ENCODE peak calls at places on chromosome 1, in seven cellular contexts. One of them, this sample, is unnamed. For H3K4me1, the result is how much of the 10 kb centered on the place peaks cover.

GRCh38 chr1:170518965-170519364 is 13.0 kb upstream of the GORAB start:
- DNase-seq in Panc1: no peak
- DNase-seq in transverse colon: no peak
- DNase-seq in tibial artery: no peak
- DNase-seq in uterus: no peak
- DNase-seq in colonic mucosa: no peak
- DNase-seq in body of pancreas: no peak
- DNase-seq in this sample: no peak

GRCh38 chr1:167145965-167146364 is 52.1 kb downstream of the STYXL2 start:
- DNase-seq in tibial artery: no peak
- DNase-seq in uterus: no peak
- DNase-seq in transverse colon: no peak
- DNase-seq in colonic mucosa: no peak
- DNase-seq in body of pancreas: no peak
- DNase-seq in Panc1: no peak
- DNase-seq in this sample: no peak

GRCh38 chr1:66357478-66358197 is 176.3 kb upstream of the SGIP1 start:
- DNase-seq in tibial artery: no peak
- DNase-seq in transverse colon: no peak
- DNase-seq in Panc1: no peak
- DNase-seq in colonic mucosa: no peak
- DNase-seq in uterus: no peak
- DNase-seq in body of pancreas: no peak
- DNase-seq in this sample: no peak

GRCh38 chr1:18666317-18666920 is 35.8 kb downstream of the PAX7 start:
- DNase-seq in tibial artery: no peak
- DNase-seq in Panc1: no peak
- DNase-seq in colonic mucosa: peak
- DNase-seq in transverse colon: peak
- DNase-seq in uterus: no peak
- DNase-seq in body of pancreas: no peak
- DNase-seq in this sample: no peak

GRCh38 chr1:147072371-147073061 is 99.8 kb downstream of the PRKAB2 start:
- DNase-seq in Panc1: no peak
- DNase-seq in colonic mucosa: no peak
- DNase-seq in uterus: no peak
- DNase-seq in body of pancreas: no peak
- DNase-seq in transverse colon: no peak
- DNase-seq in tibial artery: no peak
- DNase-seq in this sample: peak

GRCh38 chr1:90198616-90199015 is 203.7 kb downstream of the ZNF326 start:
- DNase-seq in transverse colon: no peak
- DNase-seq in tibial artery: no peak
- DNase-seq in colonic mucosa: no peak
- DNase-seq in Panc1: no peak
- DNase-seq in body of pancreas: no peak
- DNase-seq in uterus: no peak
- DNase-seq in this sample: no peak

GRCh38 chr1:218330043-218330623 is 15.0 kb upstream of the TGFB2 start:
- DNase-seq in colonic mucosa: no peak
- DNase-seq in body of pancreas: no peak
- DNase-seq in Panc1: peak
- DNase-seq in tibial artery: no peak
- DNase-seq in uterus: no peak
- DNase-seq in transverse colon: no peak
- DNase-seq in this sample: peak

GRCh38 chr1:237961710-237962109 is 71.0 kb upstream of the ZP4 start:
- DNase-seq in tibial artery: no peak
- DNase-seq in body of pancreas: no peak
- DNase-seq in uterus: no peak
- DNase-seq in Panc1: no peak
- DNase-seq in transverse colon: no peak
- DNase-seq in colonic mucosa: no peak
- DNase-seq in this sample: no peak

GRCh38 chr1:224259986-224260385 is 70.0 kb downstream of the NVL start:
- DNase-seq in colonic mucosa: no peak
- DNase-seq in transverse colon: no peak
- DNase-seq in body of pancreas: no peak
- DNase-seq in tibial artery: no peak
- DNase-seq in uterus: no peak
- DNase-seq in Panc1: no peak
- DNase-seq in this sample: no peak

GRCh38 chr1:209733409-209734192 is 22.3 kb upstream of the TRAF3IP3 start:
- DNase-seq in Panc1: no peak
- DNase-seq in transverse colon: no peak
- DNase-seq in uterus: no peak
- DNase-seq in tibial artery: no peak
- DNase-seq in colonic mucosa: no peak
- DNase-seq in body of pancreas: no peak
- DNase-seq in this sample: no peak

GRCh38 chr1:16158025-16158424 is 2.2 kb upstream of the EPHA2 start:
- DNase-seq in body of pancreas: no peak
- DNase-seq in uterus: no peak
- DNase-seq in transverse colon: no peak
- DNase-seq in colonic mucosa: no peak
- DNase-seq in tibial artery: no peak
- DNase-seq in Panc1: no peak
- DNase-seq in this sample: no peak

GRCh38 chr1:16158993-16159831 is 3.3 kb upstream of the EPHA2 start:
- DNase-seq in transverse colon: peak
- DNase-seq in Panc1: no peak
- DNase-seq in colonic mucosa: peak
- DNase-seq in body of pancreas: no peak
- DNase-seq in uterus: no peak
- DNase-seq in tibial artery: no peak
- DNase-seq in this sample: no peak

GRCh38 chr1:16153999-16154673 is 1.7 kb downstream of the EPHA2 start:
- DNase-seq in Panc1: no peak
- DNase-seq in tibial artery: no peak
- DNase-seq in colonic mucosa: no peak
- DNase-seq in body of pancreas: no peak
- DNase-seq in transverse colon: no peak
- DNase-seq in uterus: no peak
- DNase-seq in this sample: no peak

GRCh38 chr1:16155537-16156410 is at the start of gene EPHA2:
- DNase-seq in uterus: peak
- DNase-seq in Panc1: no peak
- DNase-seq in tibial artery: peak
- DNase-seq in colonic mucosa: peak
- DNase-seq in body of pancreas: peak
- DNase-seq in transverse colon: peak
- DNase-seq in this sample: peak

DNA sequence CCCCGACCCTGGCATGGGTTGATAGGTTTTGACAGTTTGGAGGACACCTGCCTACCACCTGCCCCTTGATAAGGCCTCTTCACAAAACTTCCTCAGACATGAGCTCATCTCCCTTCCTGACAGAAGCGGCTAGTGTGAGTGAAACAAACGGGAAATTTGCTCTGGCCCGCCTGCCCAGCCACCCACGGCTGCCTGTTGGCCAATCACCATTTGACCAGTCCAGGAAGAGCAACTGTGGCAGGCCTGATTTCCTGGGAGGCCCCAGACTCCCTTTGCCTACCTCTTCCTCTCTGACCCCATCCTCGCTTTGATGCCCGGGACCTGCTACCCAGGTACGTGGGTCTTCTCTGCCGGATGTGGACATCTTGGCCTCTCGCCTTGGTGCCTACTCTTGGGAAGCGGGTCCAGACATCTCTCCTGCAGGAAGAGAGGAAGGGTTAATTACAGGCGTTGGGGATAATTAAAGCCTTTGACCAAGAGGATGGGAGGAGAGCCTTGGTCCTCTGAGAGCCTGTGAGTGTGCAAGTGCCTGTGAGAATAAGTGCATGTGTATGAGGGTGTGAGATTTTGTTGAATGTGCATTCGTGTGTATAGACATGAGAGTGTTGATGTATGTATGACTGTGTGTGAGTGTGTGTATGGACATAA is 1.1 kb upstream of the EPHA2 start:
- DNase-seq in body of pancreas: no peak
- DNase-seq in tibial artery: no peak
- DNase-seq in colonic mucosa: no peak
- DNase-seq in uterus: no peak
- DNase-seq in Panc1: no peak
- DNase-seq in transverse colon: no peak
- DNase-seq in this sample: peak
- H3K4me3 ChIP-seq in body of pancreas: no peak
- H3K4me3 ChIP-seq in tibial artery: no peak
- H3K4me3 ChIP-seq in colonic mucosa: no peak
- H3K4me3 ChIP-seq in uterus: no peak
- H3K4me3 ChIP-seq in Panc1: peak
- H3K4me3 ChIP-seq in transverse colon: no peak
- H3K4me3 ChIP-seq in this sample: no peak

GRCh38 chr1:25773441-25774125 is 26.4 kb upstream of the SELENON start:
- DNase-seq in colonic mucosa: peak
- DNase-seq in body of pancreas: peak
- DNase-seq in tibial artery: no peak
- DNase-seq in Panc1: no peak
- DNase-seq in uterus: no peak
- DNase-seq in transverse colon: peak
- DNase-seq in this sample: peak

GRCh38 chr1:25774921-25775774 is 24.8 kb upstream of the SELENON start:
- DNase-seq in transverse colon: peak
- DNase-seq in Panc1: no peak
- DNase-seq in colonic mucosa: no peak
- DNase-seq in tibial artery: no peak
- DNase-seq in uterus: no peak
- DNase-seq in body of pancreas: no peak
- DNase-seq in this sample: no peak

GRCh38 chr1:25772692-25773245 is 27.2 kb upstream of the SELENON start:
- DNase-seq in body of pancreas: no peak
- DNase-seq in colonic mucosa: no peak
- DNase-seq in tibial artery: no peak
- DNase-seq in transverse colon: no peak
- DNase-seq in Panc1: no peak
- DNase-seq in uterus: no peak
- DNase-seq in this sample: no peak

GRCh38 chr1:25772164-25772563 is 27.8 kb upstream of the SELENON start:
- DNase-seq in tibial artery: no peak
- DNase-seq in Panc1: no peak
- DNase-seq in body of pancreas: peak
- DNase-seq in uterus: no peak
- DNase-seq in colonic mucosa: no peak
- DNase-seq in transverse colon: no peak
- DNase-seq in this sample: no peak

GRCh38 chr1:25774206-25774804 is 25.7 kb upstream of the SELENON start:
- DNase-seq in body of pancreas: no peak
- DNase-seq in uterus: no peak
- DNase-seq in Panc1: no peak
- DNase-seq in transverse colon: no peak
- DNase-seq in tibial artery: no peak
- DNase-seq in colonic mucosa: no peak
- DNase-seq in this sample: no peak
- H3K4me1 ChIP-seq in body of pancreas: half or more
- H3K4me1 ChIP-seq in uterus: under half
- H3K4me1 ChIP-seq in Panc1: under half
- H3K4me1 ChIP-seq in transverse colon: under half
- H3K4me1 ChIP-seq in tibial artery: under half
- H3K4me1 ChIP-seq in colonic mucosa: under half
- H3K4me1 ChIP-seq in this sample: half or more

GRCh38 chr1:201888282-201889033 is at the start of gene SHISA4:
- DNase-seq in tibial artery: peak
- DNase-seq in body of pancreas: peak
- DNase-seq in colonic mucosa: peak
- DNase-seq in uterus: peak
- DNase-seq in Panc1: no peak
- DNase-seq in transverse colon: peak
- DNase-seq in this sample: peak
- H3K4me3 ChIP-seq in tibial artery: peak
- H3K4me3 ChIP-seq in body of pancreas: peak
- H3K4me3 ChIP-seq in colonic mucosa: peak
- H3K4me3 ChIP-seq in uterus: peak
- H3K4me3 ChIP-seq in Panc1: peak
- H3K4me3 ChIP-seq in transverse colon: peak
- H3K4me3 ChIP-seq in this sample: peak

GRCh38 chr1:116113615-116114014 is 2.4 kb downstream of the MAB21L3 start:
- DNase-seq in colonic mucosa: no peak
- DNase-seq in body of pancreas: no peak
- DNase-seq in transverse colon: no peak
- DNase-seq in Panc1: no peak
- DNase-seq in tibial artery: no peak
- DNase-seq in uterus: no peak
- DNase-seq in this sample: no peak

GRCh38 chr1:116112388-116113140 is 1.4 kb downstream of the MAB21L3 start:
- DNase-seq in colonic mucosa: no peak
- DNase-seq in tibial artery: no peak
- DNase-seq in uterus: no peak
- DNase-seq in transverse colon: no peak
- DNase-seq in body of pancreas: no peak
- DNase-seq in Panc1: no peak
- DNase-seq in this sample: no peak

GRCh38 chr1:116116040-116116439 is 4.8 kb downstream of the MAB21L3 start:
- DNase-seq in uterus: no peak
- DNase-seq in tibial artery: no peak
- DNase-seq in Panc1: no peak
- DNase-seq in colonic mucosa: no peak
- DNase-seq in transverse colon: no peak
- DNase-seq in body of pancreas: no peak
- DNase-seq in this sample: no peak

GRCh38 chr1:116118471-116118870 is 7.3 kb downstream of the MAB21L3 start:
- DNase-seq in tibial artery: no peak
- DNase-seq in body of pancreas: no peak
- DNase-seq in Panc1: no peak
- DNase-seq in transverse colon: no peak
- DNase-seq in uterus: no peak
- DNase-seq in colonic mucosa: no peak
- DNase-seq in this sample: no peak

DNA sequence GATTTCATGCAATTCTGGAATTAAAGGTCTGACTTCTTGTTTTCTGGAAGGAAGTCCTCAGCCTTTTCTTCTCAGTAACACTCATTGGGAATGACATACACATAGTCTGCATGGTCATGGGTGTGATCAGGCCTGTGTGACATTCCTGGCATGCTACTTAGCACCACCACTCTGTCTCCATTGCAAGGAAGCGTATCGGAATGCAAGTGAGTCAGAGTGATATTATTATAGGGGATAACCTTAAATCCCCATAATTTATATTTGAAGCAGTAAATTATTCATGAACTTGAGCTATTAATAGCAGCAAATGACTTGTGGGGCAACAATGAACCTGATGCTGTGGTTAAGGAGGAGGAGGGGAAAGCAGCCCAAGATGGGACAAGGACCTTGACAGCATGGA is 4.3 kb downstream of the MAB21L3 start:
- DNase-seq in colonic mucosa: no peak
- DNase-seq in Panc1: no peak
- DNase-seq in uterus: no peak
- DNase-seq in body of pancreas: no peak
- DNase-seq in tibial artery: no peak
- DNase-seq in transverse colon: no peak
- DNase-seq in this sample: no peak
- H3K4me1 ChIP-seq in colonic mucosa: under half
- H3K4me1 ChIP-seq in Panc1: under half
- H3K4me1 ChIP-seq in uterus: under half
- H3K4me1 ChIP-seq in body of pancreas: under half
- H3K4me1 ChIP-seq in tibial artery: under half
- H3K4me1 ChIP-seq in transverse colon: under half
- H3K4me1 ChIP-seq in this sample: under half